ENCODE peak calls at places on chromosomes 3 and 15, in nine cellular contexts. E is uterus, D is psoas muscle, R is heart right ventricle, Y is HCT116, J is PC-9, K is testis, W is A673, Q is upper lobe of right lung. B is an unnamed sample.

GRCh38 chr3:10594915-10595314 is 89.5 kb upstream of the ATP2B2 start:
- DNase-seq in Q (no peak), D (peak; percentile 38), Y (peak; percentile 62), R (peak; percentile 40), K (peak; percentile 82), J (no peak), E (no peak), W (peak; percentile 85), B (no peak)

GRCh38 chr3:63964287-63965073 is 52.3 kb upstream of the SCAANT1 start:
- DNase-seq in K (no peak), D (no peak), R (no peak), E (no peak), J (no peak), Q (no peak), Y (no peak), W (no peak), B (peak; percentile 61)

GRCh38 chr15:63367390-63367789 is 14.3 kb downstream of the CA12 start:
- DNase-seq in D (no peak), W (no peak), J (peak; percentile 83), Q (no peak), E (no peak), R (no peak), K (no peak), Y (no peak), B (no peak)

GRCh38 chr3:72657666-72658065 is 190.6 kb downstream of the SHQ1 start:
- DNase-seq in K (no peak), J (no peak), Q (no peak), Y (no peak), R (no peak), D (no peak), W (no peak), E (no peak), B (peak; percentile 49)

GRCh38 chr3:195337747-195338146 is 66.8 kb upstream of the XXYLT1 start:
- DNase-seq in Y (no peak), E (no peak), R (no peak), J (no peak), W (no peak), Q (no peak), D (no peak), K (no peak), B (no peak)

GRCh38 chr3:138727371-138727770 is 107.4 kb downstream of the PIK3CB start:
- DNase-seq in D (no peak), E (no peak), W (no peak), K (no peak), R (no peak), Q (no peak), Y (no peak), J (no peak), B (no peak)

GRCh38 chr3:14228611-14229470 is 50.2 kb downstream of the LSM3 start:
- DNase-seq in R (no peak), K (no peak), Q (no peak), Y (no peak), D (no peak), E (no peak), J (no peak), W (no peak), B (peak; percentile 50)

GRCh38 chr3:45988804-45989203 is 6.8 kb downstream of the FYCO1 start:
- DNase-seq in Q (no peak), E (peak; percentile 30), J (peak; percentile 74), R (no peak), W (no peak), D (no peak), Y (peak; percentile 4), K (no peak), B (no peak)

GRCh38 chr3:25513642-25514266 is 85.7 kb downstream of the RARB start:
- DNase-seq in E (no peak), Q (no peak), D (no peak), J (no peak), R (peak; percentile 39), W (no peak), Y (no peak), K (no peak), B (no peak)

GRCh38 chr3:130843441-130843840 is 50.4 kb upstream of the ATP2C1 start:
- DNase-seq in R (peak; percentile 38), E (no peak), W (no peak), K (no peak), D (peak; percentile 16), J (no peak), Q (no peak), Y (no peak), B (no peak)

GRCh38 chr3:103923907-103924306 is 1442.8 kb upstream of the ALCAM start:
- DNase-seq in Y (no peak), J (no peak), R (no peak), Q (no peak), K (no peak), E (no peak), W (no peak), D (no peak), B (no peak)

GRCh38 chr3:46942079-46942478 is 34.5 kb downstream of the CCDC12 start:
- DNase-seq in W (no peak), R (no peak), K (no peak), J (no peak), E (no peak), Y (no peak), D (no peak), Q (no peak), B (no peak)

GRCh38 chr15:101126618-101127502 is 125.0 kb downstream of the CHSY1 start:
- DNase-seq in Y (no peak), D (no peak), J (no peak), K (no peak), W (peak; percentile 27), E (no peak), R (no peak), Q (no peak), B (no peak)

GRCh38 chr15:68441045-68441743 is 9.2 kb upstream of the ITGA11 start:
- DNase-seq in Q (no peak), W (no peak), K (no peak), D (no peak), R (no peak), J (no peak), Y (no peak), E (peak; percentile 32), B (no peak)

GRCh38 chr15:39472661-39473657 is 107.9 kb upstream of the THBS1 start:
- DNase-seq in W (no peak), J (no peak), E (peak; percentile 98), Y (no peak), D (peak; percentile 78), K (peak; percentile 27), Q (peak; percentile 68), R (peak; percentile 88), B (no peak)

GRCh38 chr3:101890716-101891115 is 41.4 kb downstream of the NFKBIZ start:
- DNase-seq in Y (no peak), K (no peak), Q (no peak), D (no peak), R (no peak), W (no peak), E (no peak), J (no peak), B (no peak)

GRCh38 chr3:47722859-47723258 is 58.8 kb downstream of the SMARCC1 start:
- DNase-seq in D (no peak), J (no peak), Q (no peak), Y (no peak), W (no peak), K (no peak), R (no peak), E (no peak), B (no peak)

GRCh38 chr3:40779039-40779438 is 254.3 kb downstream of the ZNF621 start:
- DNase-seq in J (no peak), E (no peak), Y (no peak), D (no peak), W (no peak), Q (no peak), K (no peak), R (no peak), B (no peak)

GRCh38 chr3:40782086-40782721 is 257.4 kb downstream of the ZNF621 start:
- DNase-seq in J (no peak), Q (no peak), W (peak; percentile 9), R (no peak), Y (no peak), E (no peak), K (no peak), D (no peak), B (no peak)

GRCh38 chr3:40780801-40781406 is 256.1 kb downstream of the ZNF621 start:
- DNase-seq in Y (no peak), E (peak; percentile 28), Q (no peak), W (no peak), D (peak; percentile 60), J (no peak), R (peak; percentile 79), K (peak; percentile 39), B (peak; percentile 36)

GRCh38 chr3:40780341-40780800 is 255.6 kb downstream of the ZNF621 start:
- DNase-seq in Q (peak; percentile 82), R (peak; percentile 86), D (peak; percentile 85), J (no peak), Y (no peak), W (no peak), E (peak; percentile 74), K (peak; percentile 81), B (peak; percentile 84)
- H3K27ac ChIP-seq in Q (peak overlapping the region; percentile 70), R (peak overlapping the region; percentile 88), D (peak overlapping the region; percentile 48), J (no peak overlapping the region), Y (no peak overlapping the region), W (no peak overlapping the region), E (peak overlapping the region; percentile 77), K (peak overlapping the region; percentile 1), B (peak overlapping the region; percentile 79)

GRCh38 chr3:121488628-121489027 is 57.2 kb downstream of the POLQ start:
- DNase-seq in Q (no peak), E (no peak), J (no peak), K (no peak), Y (no peak), W (no peak), R (no peak), D (no peak), B (no peak)
- H3K36me3 ChIP-seq in Q (no peaks in the 10 kb centered on the region), E (no peaks in the 10 kb centered on the region), J (no peaks in the 10 kb centered on the region), K (no peaks in the 10 kb centered on the region), Y (peaks cover 14% of the 10 kb centered on the region), W (peaks cover 33% of the 10 kb centered on the region), R (peaks cover 8% of the 10 kb centered on the region), D (no peaks in the 10 kb centered on the region), B (no peaks in the 10 kb centered on the region)

GRCh38 chr3:191802671-191803070 is 341.7 kb downstream of the PYDC2 start:
- DNase-seq in Q (no peak), Y (no peak), J (no peak), W (no peak), K (no peak), R (no peak), E (no peak), D (no peak), B (no peak)

GRCh38 chr3:191809326-191809949 is 348.5 kb downstream of the PYDC2 start:
- DNase-seq in K (no peak), Y (no peak), E (no peak), Q (no peak), R (no peak), D (no peak), J (no peak), W (peak; percentile 64), B (no peak)

GRCh38 chr3:191804935-191805334 is 344.0 kb downstream of the PYDC2 start:
- DNase-seq in K (no peak), J (no peak), Y (no peak), R (no peak), D (no peak), E (no peak), W (no peak), Q (no peak), B (no peak)
- H3K9me3 ChIP-seq in K (no peaks in the 10 kb centered on the region), J (peaks cover 9% of the 10 kb centered on the region), Y (peaks cover 7% of the 10 kb centered on the region), R (no peaks in the 10 kb centered on the region), D (no peaks in the 10 kb centered on the region), E (no peaks in the 10 kb centered on the region), W (peaks cover 12% of the 10 kb centered on the region), Q (peaks cover 4% of the 10 kb centered on the region), B (peaks cover 12% of the 10 kb centered on the region)

DNA sequence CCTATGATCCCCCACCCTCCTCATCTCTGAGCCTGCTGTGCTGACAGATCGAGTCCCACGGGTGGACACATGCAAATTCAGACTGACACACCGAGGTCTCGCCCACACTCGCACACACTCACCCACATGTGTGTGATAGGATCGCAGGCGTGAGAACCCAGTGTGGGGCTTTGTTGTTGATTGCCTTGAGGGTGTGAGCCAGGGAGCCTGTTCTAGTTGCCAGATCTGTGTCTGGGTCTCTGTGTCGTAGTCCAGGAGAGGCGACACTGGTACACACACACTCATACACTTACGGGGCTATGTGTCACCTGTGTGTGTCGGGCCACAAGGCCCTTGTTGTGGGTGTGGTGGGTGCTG is 2.0 kb downstream of the EPHB3 start:
- DNase-seq in K (no peak), W (no peak), Y (no peak), Q (no peak), D (no peak), R (no peak), J (no peak), E (no peak), B (peak; percentile 22)
- H3K27ac ChIP-seq in K (peak overlapping the region; percentile 39), W (no peak overlapping the region), Y (no peak overlapping the region), Q (peak overlapping the region; percentile 82), D (no peak overlapping the region), R (peak overlapping the region; percentile 62), J (no peak overlapping the region), E (peak overlapping the region; percentile 76), B (peak overlapping the region; percentile 72)